ENCODE peak calls at places on chromosomes 16 and 17, in four cellular contexts. One of them, this sample, is unnamed.

GRCh38 chr16:16861546-16861945 is 482.6 kb downstream of the NPIPA7 start:
- DNase-seq in lower leg skin: peak; percentile 87
- DNase-seq in cardiac fibroblast: peak; percentile 27
- DNase-seq in activated gamma-delta T cell treated with anti-CD3 and anti-CD28 coated beads, Interleukin-2, amount 50 U/mL, for 16 hours: peak; percentile 12
- DNase-seq in this sample: no peak

GRCh38 chr17:61372436-61372835 is 27.2 kb upstream of the TBX2 start:
- DNase-seq in lower leg skin: no peak
- DNase-seq in cardiac fibroblast: no peak
- DNase-seq in activated gamma-delta T cell treated with anti-CD3 and anti-CD28 coated beads, Interleukin-2, amount 50 U/mL, for 16 hours: no peak
- DNase-seq in this sample: no peak

GRCh38 chr16:1723450-1724147 is 17.6 kb downstream of the MAPK8IP3 start:
- DNase-seq in lower leg skin: no peak
- DNase-seq in cardiac fibroblast: peak; percentile 59
- DNase-seq in activated gamma-delta T cell treated with anti-CD3 and anti-CD28 coated beads, Interleukin-2, amount 50 U/mL, for 16 hours: peak; percentile 24
- DNase-seq in this sample: no peak

GRCh38 chr17:37608369-37609169 is 649 bp downstream of the SYNRG start:
- DNase-seq in lower leg skin: no peak
- DNase-seq in cardiac fibroblast: peak; percentile 45
- DNase-seq in activated gamma-delta T cell treated with anti-CD3 and anti-CD28 coated beads, Interleukin-2, amount 50 U/mL, for 16 hours: no peak
- DNase-seq in this sample: no peak

GRCh38 chr17:13306310-13306962 is 288.6 kb upstream of the ELAC2 start:
- DNase-seq in lower leg skin: no peak
- DNase-seq in cardiac fibroblast: peak; percentile 78
- DNase-seq in activated gamma-delta T cell treated with anti-CD3 and anti-CD28 coated beads, Interleukin-2, amount 50 U/mL, for 16 hours: no peak
- DNase-seq in this sample: no peak

GRCh38 chr17:57675988-57676387 is 69.1 kb downstream of the CCDC182 start:
- DNase-seq in lower leg skin: peak; percentile 75
- DNase-seq in cardiac fibroblast: no peak
- DNase-seq in activated gamma-delta T cell treated with anti-CD3 and anti-CD28 coated beads, Interleukin-2, amount 50 U/mL, for 16 hours: no peak
- DNase-seq in this sample: no peak

GRCh38 chr17:17700251-17700969 is 19.2 kb downstream of the RAI1 start:
- DNase-seq in lower leg skin: no peak
- DNase-seq in cardiac fibroblast: no peak
- DNase-seq in activated gamma-delta T cell treated with anti-CD3 and anti-CD28 coated beads, Interleukin-2, amount 50 U/mL, for 16 hours: no peak
- DNase-seq in this sample: no peak

GRCh38 chr17:51154176-51154575 is 817 bp downstream of the NME1 start:
- DNase-seq in lower leg skin: peak; percentile 42
- DNase-seq in cardiac fibroblast: no peak
- DNase-seq in activated gamma-delta T cell treated with anti-CD3 and anti-CD28 coated beads, Interleukin-2, amount 50 U/mL, for 16 hours: no peak
- DNase-seq in this sample: no peak

GRCh38 chr16:740764-741505 is at the start of gene CIAO3:
- DNase-seq in lower leg skin: peak; percentile 97
- DNase-seq in cardiac fibroblast: peak; percentile 93
- DNase-seq in activated gamma-delta T cell treated with anti-CD3 and anti-CD28 coated beads, Interleukin-2, amount 50 U/mL, for 16 hours: peak; percentile 83
- DNase-seq in this sample: peak; percentile 96

GRCh38 chr16:2341456-2342447 is 1.2 kb upstream of the ABCA3 start:
- DNase-seq in lower leg skin: peak; percentile 89
- DNase-seq in cardiac fibroblast: no peak
- DNase-seq in activated gamma-delta T cell treated with anti-CD3 and anti-CD28 coated beads, Interleukin-2, amount 50 U/mL, for 16 hours: no peak
- DNase-seq in this sample: no peak

GRCh38 chr17:64148017-64148631 is 18.2 kb upstream of the ERN1 start:
- DNase-seq in lower leg skin: peak; percentile 75
- DNase-seq in cardiac fibroblast: peak; percentile 58
- DNase-seq in activated gamma-delta T cell treated with anti-CD3 and anti-CD28 coated beads, Interleukin-2, amount 50 U/mL, for 16 hours: no peak
- DNase-seq in this sample: no peak

GRCh38 chr16:48534601-48535340 is 75.2 kb downstream of the N4BP1 start:
- DNase-seq in lower leg skin: no peak
- DNase-seq in cardiac fibroblast: no peak
- DNase-seq in activated gamma-delta T cell treated with anti-CD3 and anti-CD28 coated beads, Interleukin-2, amount 50 U/mL, for 16 hours: no peak
- DNase-seq in this sample: no peak

GRCh38 chr16:56824335-56824734 is 40.7 kb upstream of the SLC12A3 start:
- DNase-seq in lower leg skin: no peak
- DNase-seq in cardiac fibroblast: no peak
- DNase-seq in activated gamma-delta T cell treated with anti-CD3 and anti-CD28 coated beads, Interleukin-2, amount 50 U/mL, for 16 hours: no peak
- DNase-seq in this sample: no peak

GRCh38 chr17:74571894-74572293 is 4.6 kb upstream of the CD300H start:
- DNase-seq in lower leg skin: no peak
- DNase-seq in cardiac fibroblast: no peak
- DNase-seq in activated gamma-delta T cell treated with anti-CD3 and anti-CD28 coated beads, Interleukin-2, amount 50 U/mL, for 16 hours: no peak
- DNase-seq in this sample: no peak

GRCh38 chr17:7403043-7403901 is 625 bp downstream of the TMEM256 start:
- DNase-seq in lower leg skin: peak; percentile 94
- DNase-seq in cardiac fibroblast: no peak
- DNase-seq in activated gamma-delta T cell treated with anti-CD3 and anti-CD28 coated beads, Interleukin-2, amount 50 U/mL, for 16 hours: no peak
- DNase-seq in this sample: no peak

GRCh38 chr17:15914400-15915165 is 30.3 kb upstream of the ADORA2B start:
- DNase-seq in lower leg skin: peak; percentile 45
- DNase-seq in cardiac fibroblast: peak; percentile 52
- DNase-seq in activated gamma-delta T cell treated with anti-CD3 and anti-CD28 coated beads, Interleukin-2, amount 50 U/mL, for 16 hours: no peak
- DNase-seq in this sample: no peak

GRCh38 chr17:76585048-76585648 is 512 bp downstream of the ST6GALNAC2 start:
- DNase-seq in lower leg skin: no peak
- DNase-seq in cardiac fibroblast: no peak
- DNase-seq in activated gamma-delta T cell treated with anti-CD3 and anti-CD28 coated beads, Interleukin-2, amount 50 U/mL, for 16 hours: no peak
- DNase-seq in this sample: no peak

GRCh38 chr16:84628226-84628731 is 10.4 kb upstream of the COTL1 start:
- DNase-seq in lower leg skin: no peak
- DNase-seq in cardiac fibroblast: no peak
- DNase-seq in activated gamma-delta T cell treated with anti-CD3 and anti-CD28 coated beads, Interleukin-2, amount 50 U/mL, for 16 hours: no peak
- DNase-seq in this sample: no peak

GRCh38 chr17:38565853-38566665 is 39.7 kb downstream of the SRCIN1 start:
- DNase-seq in lower leg skin: no peak
- DNase-seq in cardiac fibroblast: no peak
- DNase-seq in activated gamma-delta T cell treated with anti-CD3 and anti-CD28 coated beads, Interleukin-2, amount 50 U/mL, for 16 hours: no peak
- DNase-seq in this sample: no peak

GRCh38 chr16:84898447-84898846 is 78.7 kb downstream of the CRISPLD2 start:
- DNase-seq in lower leg skin: no peak
- DNase-seq in cardiac fibroblast: no peak
- DNase-seq in activated gamma-delta T cell treated with anti-CD3 and anti-CD28 coated beads, Interleukin-2, amount 50 U/mL, for 16 hours: no peak
- DNase-seq in this sample: no peak

GRCh38 chr16:76614255-76614654 is 337.1 kb downstream of the CNTNAP4 start:
- DNase-seq in lower leg skin: no peak
- DNase-seq in cardiac fibroblast: peak; percentile 0
- DNase-seq in activated gamma-delta T cell treated with anti-CD3 and anti-CD28 coated beads, Interleukin-2, amount 50 U/mL, for 16 hours: no peak
- DNase-seq in this sample: no peak

GRCh38 chr16:75491876-75492275 is 3.4 kb downstream of the CHST6 start:
- DNase-seq in lower leg skin: no peak
- DNase-seq in cardiac fibroblast: no peak
- DNase-seq in activated gamma-delta T cell treated with anti-CD3 and anti-CD28 coated beads, Interleukin-2, amount 50 U/mL, for 16 hours: no peak
- DNase-seq in this sample: peak; percentile 77

GRCh38 chr17:16300554-16300953 is 52.7 kb downstream of the CENPV start:
- DNase-seq in lower leg skin: no peak
- DNase-seq in cardiac fibroblast: no peak
- DNase-seq in activated gamma-delta T cell treated with anti-CD3 and anti-CD28 coated beads, Interleukin-2, amount 50 U/mL, for 16 hours: no peak
- DNase-seq in this sample: no peak

GRCh38 chr17:15436399-15437369 is 30.7 kb downstream of the CDRT4 start:
- DNase-seq in lower leg skin: peak; percentile 94
- DNase-seq in cardiac fibroblast: peak; percentile 82
- DNase-seq in activated gamma-delta T cell treated with anti-CD3 and anti-CD28 coated beads, Interleukin-2, amount 50 U/mL, for 16 hours: no peak
- DNase-seq in this sample: no peak

GRCh38 chr17:49110504-49110903 is 22.1 kb upstream of the B4GALNT2 start:
- DNase-seq in lower leg skin: no peak
- DNase-seq in cardiac fibroblast: no peak
- DNase-seq in activated gamma-delta T cell treated with anti-CD3 and anti-CD28 coated beads, Interleukin-2, amount 50 U/mL, for 16 hours: no peak
- DNase-seq in this sample: peak; percentile 39

GRCh38 chr17:22265807-22266206 is 573.5 kb downstream of the KCNJ18 start:
- DNase-seq in lower leg skin: no peak
- DNase-seq in cardiac fibroblast: no peak
- DNase-seq in activated gamma-delta T cell treated with anti-CD3 and anti-CD28 coated beads, Interleukin-2, amount 50 U/mL, for 16 hours: no peak
- DNase-seq in this sample: no peak

GRCh38 chr16:27439273-27440018 is 37.5 kb downstream of the IL21R start:
- DNase-seq in lower leg skin: peak; percentile 59
- DNase-seq in cardiac fibroblast: no peak
- DNase-seq in activated gamma-delta T cell treated with anti-CD3 and anti-CD28 coated beads, Interleukin-2, amount 50 U/mL, for 16 hours: no peak
- DNase-seq in this sample: no peak

GRCh38 chr17:31390748-31391495 is 553 bp upstream of the RAB11FIP4 start:
- DNase-seq in lower leg skin: peak; percentile 84
- DNase-seq in cardiac fibroblast: no peak
- DNase-seq in activated gamma-delta T cell treated with anti-CD3 and anti-CD28 coated beads, Interleukin-2, amount 50 U/mL, for 16 hours: no peak
- DNase-seq in this sample: no peak

GRCh38 chr16:2936436-2937011 is 24.8 kb downstream of the FLYWCH1 start:
- DNase-seq in lower leg skin: no peak
- DNase-seq in cardiac fibroblast: no peak
- DNase-seq in activated gamma-delta T cell treated with anti-CD3 and anti-CD28 coated beads, Interleukin-2, amount 50 U/mL, for 16 hours: no peak
- DNase-seq in this sample: no peak

GRCh38 chr16:86941731-86942468 is 363.6 kb downstream of the FOXL1 start:
- DNase-seq in lower leg skin: no peak
- DNase-seq in cardiac fibroblast: no peak
- DNase-seq in activated gamma-delta T cell treated with anti-CD3 and anti-CD28 coated beads, Interleukin-2, amount 50 U/mL, for 16 hours: no peak
- DNase-seq in this sample: no peak